ENCODE peak calls at places on chromosome 2, in five cellular contexts. O, A, B, Y and W are unnamed samples.
A peak's percentile ranks its signal among the peaks of the same experiment; 100 is the strongest.

GRCh38 chr2:234249873-234250272 is 199.4 kb downstream of the SPP2 start:
- DNase-seq in A (no peak), B (no peak), O (no peak), Y (no peak), W (no peak)

GRCh38 chr2:45406626-45407025 is 204.4 kb downstream of the SRBD1 start:
- DNase-seq in O (no peak), A (no peak), Y (no peak), B (no peak), W (no peak)

GRCh38 chr2:164859251-164859818 is 17.7 kb upstream of the COBLL1 start:
- DNase-seq in Y (no peak), O (no peak), A (no peak), B (no peak), W (no peak)

GRCh38 chr2:71889991-71890684 is 257.5 kb downstream of the CYP26B1 start:
- DNase-seq in B (no peak), Y (no peak), A (no peak), O (no peak), W (no peak)

GRCh38 chr2:64943387-64944150 is 45.6 kb upstream of the SLC1A4 start:
- DNase-seq in B (no peak), A (no peak), O (no peak), Y (no peak), W (peak; percentile 11)

GRCh38 chr2:195162918-195163317 is 494.1 kb upstream of the SLC39A10 start:
- DNase-seq in A (no peak), O (no peak), Y (no peak), B (no peak), W (no peak)

GRCh38 chr2:14565666-14566065 is 66.9 kb upstream of the LRATD1 start:
- DNase-seq in B (no peak), A (no peak), Y (no peak), O (no peak), W (no peak)

GRCh38 chr2:168300460-168300859 is 53.1 kb upstream of the STK39 start:
- DNase-seq in O (no peak), B (no peak), A (no peak), Y (no peak), W (no peak)

GRCh38 chr2:25787020-25787419 is 91.3 kb downstream of the ASXL2 start:
- DNase-seq in A (no peak), B (no peak), O (no peak), Y (no peak), W (no peak)

GRCh38 chr2:30205456-30205855 is 25.9 kb upstream of the LBH start:
- DNase-seq in B (no peak), Y (no peak), O (no peak), A (no peak), W (no peak)

GRCh38 chr2:239106971-239107370 is 259.1 kb downstream of the TWIST2 start:
- DNase-seq in O (no peak), A (no peak), B (no peak), Y (no peak), W (no peak)

GRCh38 chr2:128363991-128364390 is 45.3 kb upstream of the HS6ST1 start:
- DNase-seq in Y (no peak), B (no peak), A (no peak), O (no peak), W (no peak)

GRCh38 chr2:97651114-97651513 is 5.3 kb downstream of the COX5B start:
- DNase-seq in A (no peak), O (no peak), Y (no peak), B (no peak), W (no peak)

GRCh38 chr2:123596649-123597048 is 428.4 kb upstream of the CNTNAP5 start:
- DNase-seq in B (no peak), O (no peak), Y (no peak), A (no peak), W (no peak)

GRCh38 chr2:219644801-219645480 is 17.5 kb downstream of the SLC4A3 start:
- DNase-seq in Y (no peak), O (no peak), A (no peak), B (no peak), W (no peak)

GRCh38 chr2:217286833-217287232 is 427.0 kb upstream of the TNP1 start:
- DNase-seq in O (no peak), Y (no peak), A (no peak), B (no peak), W (no peak)

GRCh38 chr2:132950986-132951385 is 281.0 kb upstream of the LYPD1 start:
- DNase-seq in Y (no peak), A (no peak), B (no peak), O (no peak), W (no peak)

GRCh38 chr2:120552800-120553471 is 182.7 kb upstream of the GLI2 start:
- DNase-seq in B (peak; percentile 87), A (no peak), O (no peak), Y (peak; percentile 86), W (peak; percentile 70)

GRCh38 chr2:234593636-234594035 is 96.8 kb upstream of the ARL4C start:
- DNase-seq in B (no peak), O (no peak), Y (no peak), A (peak; percentile 35), W (no peak)

GRCh38 chr2:151280276-151280675 is 9.2 kb downstream of the NMI start:
- DNase-seq in O (no peak), A (no peak), B (no peak), Y (no peak), W (no peak)

GRCh38 chr2:112758701-112759100 is 5.7 kb downstream of the CKAP2L start:
- DNase-seq in Y (no peak), B (no peak), O (no peak), A (no peak), W (no peak)

GRCh38 chr2:173571021-173571821 is 216.5 kb downstream of the CDCA7 start:
- DNase-seq in A (no peak), O (no peak), B (peak; percentile 37), Y (peak; percentile 34), W (peak; percentile 40)

GRCh38 chr2:191567229-191567628 is 110.7 kb upstream of the NABP1 start:
- DNase-seq in Y (no peak), O (no peak), B (no peak), A (no peak), W (no peak)

GRCh38 chr2:36918307-36918706 is 48.0 kb downstream of the STRN start:
- DNase-seq in O (no peak), B (no peak), Y (no peak), A (no peak), W (no peak)